ENCODE peak calls at places on chromosome 16, in ten cellular contexts. One of them, this sample, is unnamed.

GRCh38 chr16:87707097-87707496 is 58.7 kb downstream of the KLHDC4 start:
- DNase-seq in astrocyte: no peak
- DNase-seq in mammary epithelial cell: no peak
- DNase-seq in H9: peak
- DNase-seq in SK-N-SH: no peak
- DNase-seq in neural progenitor cell: peak
- DNase-seq in fibroblast of lung: no peak
- DNase-seq in GM23248: no peak
- DNase-seq in H1: no peak
- DNase-seq in OCI-LY7: no peak
- DNase-seq in this sample: no peak

GRCh38 chr16:70644763-70645597 is 1.4 kb upstream of the IL34 start:
- DNase-seq in SK-N-SH: peak
- DNase-seq in GM23248: no peak
- DNase-seq in H1: no peak
- DNase-seq in astrocyte: no peak
- DNase-seq in OCI-LY7: peak
- DNase-seq in fibroblast of lung: no peak
- DNase-seq in neural progenitor cell: no peak
- DNase-seq in H9: peak
- DNase-seq in mammary epithelial cell: no peak
- DNase-seq in this sample: no peak

GRCh38 chr16:30185683-30186421 is 2.5 kb downstream of the CORO1A start:
- DNase-seq in SK-N-SH: peak
- DNase-seq in astrocyte: no peak
- DNase-seq in mammary epithelial cell: no peak
- DNase-seq in GM23248: no peak
- DNase-seq in OCI-LY7: peak
- DNase-seq in fibroblast of lung: no peak
- DNase-seq in neural progenitor cell: no peak
- DNase-seq in H1: peak
- DNase-seq in H9: no peak
- DNase-seq in this sample: no peak

GRCh38 chr16:9775994-9776393 is 406.2 kb downstream of the GRIN2A start:
- DNase-seq in fibroblast of lung: no peak
- DNase-seq in GM23248: no peak
- DNase-seq in astrocyte: no peak
- DNase-seq in H1: no peak
- DNase-seq in H9: no peak
- DNase-seq in OCI-LY7: no peak
- DNase-seq in SK-N-SH: no peak
- DNase-seq in mammary epithelial cell: no peak
- DNase-seq in neural progenitor cell: no peak
- DNase-seq in this sample: no peak

GRCh38 chr16:1781758-1782407 is 488 bp downstream of the SPSB3 start:
- DNase-seq in SK-N-SH: peak
- DNase-seq in fibroblast of lung: peak
- DNase-seq in neural progenitor cell: peak
- DNase-seq in H9: no peak
- DNase-seq in mammary epithelial cell: peak
- DNase-seq in astrocyte: no peak
- DNase-seq in H1: peak
- DNase-seq in GM23248: peak
- DNase-seq in OCI-LY7: peak
- DNase-seq in this sample: peak

GRCh38 chr16:30741461-30741914 is 6.7 kb upstream of the PHKG2 start:
- DNase-seq in OCI-LY7: no peak
- DNase-seq in SK-N-SH: no peak
- DNase-seq in fibroblast of lung: peak
- DNase-seq in mammary epithelial cell: peak
- DNase-seq in GM23248: peak
- DNase-seq in H1: no peak
- DNase-seq in astrocyte: peak
- DNase-seq in neural progenitor cell: no peak
- DNase-seq in H9: peak
- DNase-seq in this sample: peak

GRCh38 chr16:26614102-26614864 is 452.4 kb upstream of the C16orf82 start:
- DNase-seq in fibroblast of lung: no peak
- DNase-seq in SK-N-SH: no peak
- DNase-seq in astrocyte: no peak
- DNase-seq in H1: no peak
- DNase-seq in GM23248: no peak
- DNase-seq in mammary epithelial cell: no peak
- DNase-seq in H9: peak
- DNase-seq in neural progenitor cell: peak
- DNase-seq in OCI-LY7: peak
- DNase-seq in this sample: no peak

GRCh38 chr16:86195863-86196630 is 297.1 kb downstream of the IRF8 start:
- DNase-seq in GM23248: no peak
- DNase-seq in OCI-LY7: no peak
- DNase-seq in mammary epithelial cell: no peak
- DNase-seq in H9: peak
- DNase-seq in neural progenitor cell: peak
- DNase-seq in astrocyte: no peak
- DNase-seq in H1: no peak
- DNase-seq in SK-N-SH: no peak
- DNase-seq in fibroblast of lung: no peak
- DNase-seq in this sample: no peak

GRCh38 chr16:1333149-1333812 is at the start of gene BAIAP3:
- DNase-seq in H9: peak
- DNase-seq in fibroblast of lung: no peak
- DNase-seq in neural progenitor cell: peak
- DNase-seq in SK-N-SH: peak
- DNase-seq in mammary epithelial cell: no peak
- DNase-seq in H1: peak
- DNase-seq in OCI-LY7: peak
- DNase-seq in astrocyte: no peak
- DNase-seq in GM23248: peak
- DNase-seq in this sample: no peak

GRCh38 chr16:84144301-84144858 is 597 bp downstream of the HSDL1 start:
- DNase-seq in astrocyte: no peak
- DNase-seq in OCI-LY7: peak
- DNase-seq in mammary epithelial cell: peak
- DNase-seq in H9: no peak
- DNase-seq in H1: peak
- DNase-seq in SK-N-SH: peak
- DNase-seq in neural progenitor cell: peak
- DNase-seq in GM23248: peak
- DNase-seq in fibroblast of lung: no peak
- DNase-seq in this sample: peak

GRCh38 chr16:47110939-47111338 is 32.8 kb downstream of the NETO2 start:
- DNase-seq in mammary epithelial cell: peak
- DNase-seq in neural progenitor cell: peak
- DNase-seq in H1: no peak
- DNase-seq in SK-N-SH: peak
- DNase-seq in fibroblast of lung: no peak
- DNase-seq in astrocyte: no peak
- DNase-seq in GM23248: no peak
- DNase-seq in OCI-LY7: peak
- DNase-seq in H9: no peak
- DNase-seq in this sample: no peak

GRCh38 chr16:68367891-68368601 is 57.2 kb downstream of the PRMT7 start:
- DNase-seq in SK-N-SH: no peak
- DNase-seq in H9: no peak
- DNase-seq in fibroblast of lung: no peak
- DNase-seq in neural progenitor cell: no peak
- DNase-seq in astrocyte: no peak
- DNase-seq in H1: no peak
- DNase-seq in GM23248: no peak
- DNase-seq in mammary epithelial cell: no peak
- DNase-seq in OCI-LY7: peak
- DNase-seq in this sample: no peak

DNA sequence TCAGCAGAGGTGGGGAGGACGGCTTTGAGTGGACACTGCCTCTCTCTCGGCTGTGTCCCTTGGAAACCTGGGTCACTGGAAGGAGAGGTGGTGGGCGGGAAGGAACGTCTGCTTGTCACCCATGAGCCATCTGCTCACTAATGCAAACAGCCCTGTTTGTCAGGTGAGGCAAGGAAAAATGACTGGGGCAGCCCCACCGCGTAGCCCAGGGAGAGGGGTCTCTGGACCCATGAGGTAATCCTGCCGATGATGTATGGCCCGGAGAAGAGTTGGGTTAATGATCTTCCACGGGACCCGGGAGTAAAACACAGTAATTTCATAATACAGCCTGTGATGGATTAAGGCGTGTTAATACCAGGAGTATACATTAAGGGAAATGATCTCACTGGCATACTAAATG is 197.0 kb downstream of the CYLD start:
- DNase-seq in fibroblast of lung: no peak
- DNase-seq in OCI-LY7: no peak
- DNase-seq in H1: no peak
- DNase-seq in astrocyte: no peak
- DNase-seq in mammary epithelial cell: no peak
- DNase-seq in SK-N-SH: no peak
- DNase-seq in GM23248: no peak
- DNase-seq in H9: no peak
- DNase-seq in neural progenitor cell: no peak
- DNase-seq in this sample: no peak
- H3K4me2 ChIP-seq in fibroblast of lung: no peak
- H3K4me2 ChIP-seq in OCI-LY7: no peak
- H3K4me2 ChIP-seq in H1: no peak
- H3K4me2 ChIP-seq in astrocyte: no peak
- H3K4me2 ChIP-seq in mammary epithelial cell: no peak
- H3K4me2 ChIP-seq in SK-N-SH: no peak
- H3K4me2 ChIP-seq in GM23248: no peak
- H3K4me2 ChIP-seq in H9: no peak
- H3K4me2 ChIP-seq in neural progenitor cell: no peak
- H3K4me2 ChIP-seq in this sample: no peak

GRCh38 chr16:55499281-55499680 is 9.6 kb upstream of the LPCAT2 start:
- DNase-seq in fibroblast of lung: no peak
- DNase-seq in H9: no peak
- DNase-seq in neural progenitor cell: no peak
- DNase-seq in mammary epithelial cell: no peak
- DNase-seq in H1: peak
- DNase-seq in OCI-LY7: no peak
- DNase-seq in SK-N-SH: no peak
- DNase-seq in astrocyte: no peak
- DNase-seq in GM23248: no peak
- DNase-seq in this sample: no peak

GRCh38 chr16:55501549-55502322 is 7.1 kb upstream of the LPCAT2 start:
- DNase-seq in H1: peak
- DNase-seq in fibroblast of lung: no peak
- DNase-seq in astrocyte: no peak
- DNase-seq in OCI-LY7: peak
- DNase-seq in neural progenitor cell: peak
- DNase-seq in SK-N-SH: peak
- DNase-seq in mammary epithelial cell: no peak
- DNase-seq in GM23248: peak
- DNase-seq in H9: peak
- DNase-seq in this sample: no peak

GRCh38 chr16:55498101-55498500 is 10.8 kb upstream of the LPCAT2 start:
- DNase-seq in H9: no peak
- DNase-seq in fibroblast of lung: no peak
- DNase-seq in neural progenitor cell: no peak
- DNase-seq in H1: peak
- DNase-seq in astrocyte: no peak
- DNase-seq in GM23248: no peak
- DNase-seq in mammary epithelial cell: no peak
- DNase-seq in OCI-LY7: no peak
- DNase-seq in SK-N-SH: no peak
- DNase-seq in this sample: no peak

GRCh38 chr16:55497558-55497957 is 11.3 kb upstream of the LPCAT2 start:
- DNase-seq in SK-N-SH: no peak
- DNase-seq in mammary epithelial cell: no peak
- DNase-seq in GM23248: no peak
- DNase-seq in astrocyte: no peak
- DNase-seq in H9: no peak
- DNase-seq in fibroblast of lung: no peak
- DNase-seq in H1: no peak
- DNase-seq in neural progenitor cell: no peak
- DNase-seq in OCI-LY7: no peak
- DNase-seq in this sample: no peak

DNA sequence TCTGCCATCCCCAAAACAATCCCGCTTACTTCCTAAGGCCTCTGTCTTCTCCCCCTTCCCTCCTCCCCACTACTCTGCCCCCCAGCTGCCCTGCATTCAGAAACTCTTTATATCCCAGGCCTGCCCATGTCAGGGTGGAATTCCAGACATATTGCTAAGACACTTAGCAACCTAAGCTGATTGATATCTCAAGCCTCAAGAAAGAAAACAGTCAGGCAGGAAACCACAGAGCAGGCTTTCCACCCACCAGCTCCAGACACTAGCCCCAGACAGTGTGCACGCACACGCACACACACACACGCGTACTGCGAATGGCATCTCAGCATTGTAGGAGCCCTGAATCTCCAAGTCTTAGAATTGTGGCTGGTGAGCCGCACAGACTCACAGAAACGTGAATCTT is 8.9 kb upstream of the LPCAT2 start:
- DNase-seq in neural progenitor cell: peak
- DNase-seq in astrocyte: peak
- DNase-seq in H9: no peak
- DNase-seq in OCI-LY7: no peak
- DNase-seq in H1: peak
- DNase-seq in GM23248: peak
- DNase-seq in fibroblast of lung: peak
- DNase-seq in SK-N-SH: no peak
- DNase-seq in mammary epithelial cell: peak
- DNase-seq in this sample: peak
- H2AFZ ChIP-seq in neural progenitor cell: no peak
- H2AFZ ChIP-seq in astrocyte: no peak
- H2AFZ ChIP-seq in H9: no peak
- H2AFZ ChIP-seq in OCI-LY7: no peak
- H2AFZ ChIP-seq in H1: no peak
- H2AFZ ChIP-seq in GM23248: no peak
- H2AFZ ChIP-seq in fibroblast of lung: no peak
- H2AFZ ChIP-seq in SK-N-SH: no peak
- H2AFZ ChIP-seq in mammary epithelial cell: peak
- H2AFZ ChIP-seq in this sample: no peak

GRCh38 chr16:57533366-57533617 is 3.1 kb downstream of the CCDC102A start:
- DNase-seq in fibroblast of lung: no peak
- DNase-seq in neural progenitor cell: no peak
- DNase-seq in H9: no peak
- DNase-seq in mammary epithelial cell: no peak
- DNase-seq in GM23248: no peak
- DNase-seq in SK-N-SH: no peak
- DNase-seq in OCI-LY7: no peak
- DNase-seq in astrocyte: no peak
- DNase-seq in H1: no peak
- DNase-seq in this sample: no peak
- H3K4me2 ChIP-seq in fibroblast of lung: no peak
- H3K4me2 ChIP-seq in neural progenitor cell: peak
- H3K4me2 ChIP-seq in H9: no peak
- H3K4me2 ChIP-seq in mammary epithelial cell: no peak
- H3K4me2 ChIP-seq in GM23248: no peak
- H3K4me2 ChIP-seq in SK-N-SH: peak
- H3K4me2 ChIP-seq in OCI-LY7: peak
- H3K4me2 ChIP-seq in astrocyte: no peak
- H3K4me2 ChIP-seq in H1: no peak
- H3K4me2 ChIP-seq in this sample: peak

DNA sequence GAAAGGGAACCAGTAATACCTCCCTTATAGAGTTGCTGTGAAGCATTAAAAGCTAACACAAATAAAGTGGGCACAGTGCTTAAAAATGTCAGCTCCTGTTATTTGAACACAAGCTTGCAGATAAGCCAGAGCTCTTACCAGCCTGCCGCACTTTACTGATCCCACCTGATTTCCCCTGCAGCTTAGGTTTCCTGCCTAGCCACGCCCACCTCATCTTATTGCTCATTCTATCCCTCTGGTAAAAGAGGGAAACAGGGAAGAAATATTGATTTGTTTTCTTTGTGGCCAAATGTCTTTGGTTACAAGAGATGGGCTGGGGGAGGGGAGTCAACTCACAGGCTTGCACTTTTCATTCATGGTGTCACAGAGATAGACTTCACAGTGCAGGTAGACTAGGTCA is 9.6 kb upstream of the GP2 start:
- DNase-seq in mammary epithelial cell: no peak
- DNase-seq in H9: no peak
- DNase-seq in GM23248: no peak
- DNase-seq in fibroblast of lung: no peak
- DNase-seq in H1: no peak
- DNase-seq in OCI-LY7: no peak
- DNase-seq in neural progenitor cell: no peak
- DNase-seq in astrocyte: no peak
- DNase-seq in SK-N-SH: no peak
- DNase-seq in this sample: no peak
- H2AFZ ChIP-seq in mammary epithelial cell: no peak
- H2AFZ ChIP-seq in H9: no peak
- H2AFZ ChIP-seq in GM23248: no peak
- H2AFZ ChIP-seq in fibroblast of lung: no peak
- H2AFZ ChIP-seq in H1: peak
- H2AFZ ChIP-seq in OCI-LY7: no peak
- H2AFZ ChIP-seq in neural progenitor cell: no peak
- H2AFZ ChIP-seq in astrocyte: no peak
- H2AFZ ChIP-seq in SK-N-SH: no peak
- H2AFZ ChIP-seq in this sample: no peak

This sample was measured in IMR-90.